ENCODE peak calls at places on chromosomes 1 and 21, in six cellular contexts. R, P, V, D, A and C are unnamed samples. For H3F3A, the result is how much of the 10 kb centered on the place peaks cover.

GRCh38 chr1:181141431-181141910 is 53.0 kb downstream of the IER5 start:
- DNase-seq in R (no peak), P (no peak), V (peak), D (no peak), A (peak), C (peak)

GRCh38 chr1:114956570-114956969 is 73.1 kb upstream of the TSHB start:
- DNase-seq in R (peak), P (peak), V (peak), D (no peak), A (peak), C (no peak)

GRCh38 chr1:109256085-109256484 is 6.7 kb downstream of the CELSR2 start:
- DNase-seq in R (no peak), P (no peak), V (no peak), D (no peak), A (no peak), C (no peak)

GRCh38 chr1:89607888-89608626 is 24.9 kb upstream of the LRRC8C start:
- DNase-seq in R (no peak), P (no peak), V (peak), D (no peak), A (no peak), C (no peak)

GRCh38 chr1:172638885-172639831 is 19.7 kb upstream of the FASLG start:
- DNase-seq in R (no peak), P (no peak), V (peak), D (peak), A (peak), C (peak)

GRCh38 chr21:19692231-19692630 is 1288.6 kb upstream of the TMPRSS15 start:
- DNase-seq in R (peak), P (no peak), V (no peak), D (no peak), A (no peak), C (no peak)

GRCh38 chr1:159991513-159991912 is 37.5 kb upstream of the SLAMF9 start:
- DNase-seq in R (no peak), P (peak), V (peak), D (no peak), A (peak), C (no peak)

GRCh38 chr1:15592285-15592684 is 7.4 kb upstream of the AGMAT start:
- DNase-seq in R (no peak), P (no peak), V (no peak), D (no peak), A (no peak), C (no peak)

GRCh38 chr1:109625176-109625575 is 5.5 kb downstream of the AMPD2 start:
- DNase-seq in R (no peak), P (no peak), V (no peak), D (peak), A (no peak), C (no peak)

GRCh38 chr1:7267493-7267892 is 482.2 kb downstream of the CAMTA1 start:
- DNase-seq in R (no peak), P (no peak), V (peak), D (no peak), A (no peak), C (no peak)

GRCh38 chr1:246067432-246068021 is 439.6 kb downstream of the SMYD3 start:
- DNase-seq in R (no peak), P (no peak), V (peak), D (no peak), A (no peak), C (no peak)

GRCh38 chr1:164801791-164802572 is 243.0 kb downstream of the PBX1 start:
- DNase-seq in R (peak), P (no peak), V (no peak), D (no peak), A (no peak), C (no peak)

GRCh38 chr1:111505641-111506119 is 2.2 kb upstream of the ADORA3 start:
- DNase-seq in R (no peak), P (no peak), V (no peak), D (no peak), A (no peak), C (no peak)

GRCh38 chr1:165056914-165057313 is 299.6 kb downstream of the LMX1A start:
- DNase-seq in R (no peak), P (no peak), V (no peak), D (no peak), A (no peak), C (no peak)

GRCh38 chr21:25938673-25939395 is 204.1 kb downstream of the GABPA start:
- DNase-seq in R (no peak), P (no peak), V (no peak), D (no peak), A (no peak), C (no peak)

GRCh38 chr1:8381618-8382017 is 63.7 kb downstream of the SLC45A1 start:
- DNase-seq in R (no peak), P (no peak), V (no peak), D (no peak), A (no peak), C (no peak)

GRCh38 chr1:94856868-94857267 is 36.7 kb downstream of the SLC44A3 start:
- DNase-seq in R (no peak), P (no peak), V (no peak), D (no peak), A (no peak), C (no peak)

GRCh38 chr1:27316860-27317259 is 5.1 kb upstream of the TMEM222 start:
- DNase-seq in R (no peak), P (no peak), V (no peak), D (no peak), A (peak), C (no peak)

GRCh38 chr1:46496505-46496904 is 6.9 kb downstream of the DMBX1 start:
- DNase-seq in R (no peak), P (no peak), V (no peak), D (no peak), A (no peak), C (no peak)

GRCh38 chr21:46411691-46412090 is 47.0 kb upstream of the DIP2A start:
- DNase-seq in R (no peak), P (no peak), V (no peak), D (no peak), A (no peak), C (no peak)

GRCh38 chr1:32774950-32775634 is 42.1 kb downstream of the YARS1 start:
- DNase-seq in R (no peak), P (no peak), V (peak), D (peak), A (peak), C (peak)

GRCh38 chr1:15993666-15994065 is 10.4 kb upstream of the SRARP start:
- DNase-seq in R (no peak), P (no peak), V (no peak), D (no peak), A (no peak), C (no peak)

DNA sequence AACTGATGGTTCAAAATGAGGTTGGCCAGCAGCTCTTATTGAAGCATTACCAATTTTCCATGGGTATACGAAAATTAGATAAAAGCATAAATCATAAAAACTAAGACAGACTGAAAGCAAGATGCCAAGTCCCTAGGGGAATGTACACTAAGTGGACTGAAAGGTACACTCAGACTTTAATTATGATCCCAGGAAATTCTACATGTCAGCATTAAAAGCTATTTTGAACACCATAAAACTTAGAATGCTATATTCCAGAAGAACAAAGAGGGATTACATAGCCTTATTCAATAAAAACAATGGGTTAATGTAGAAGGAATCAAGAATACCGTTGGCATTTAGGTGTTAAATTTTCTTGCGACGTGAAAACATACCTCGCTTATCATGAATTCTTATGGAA is 558.5 kb downstream of the LRRIQ3 start:
- DNase-seq in R (no peak), P (no peak), V (no peak), D (no peak), A (no peak), C (no peak)
- H3K4me2 ChIP-seq in R (no peak), P (no peak), V (no peak), D (no peak), A (no peak), C (no peak)

DNA sequence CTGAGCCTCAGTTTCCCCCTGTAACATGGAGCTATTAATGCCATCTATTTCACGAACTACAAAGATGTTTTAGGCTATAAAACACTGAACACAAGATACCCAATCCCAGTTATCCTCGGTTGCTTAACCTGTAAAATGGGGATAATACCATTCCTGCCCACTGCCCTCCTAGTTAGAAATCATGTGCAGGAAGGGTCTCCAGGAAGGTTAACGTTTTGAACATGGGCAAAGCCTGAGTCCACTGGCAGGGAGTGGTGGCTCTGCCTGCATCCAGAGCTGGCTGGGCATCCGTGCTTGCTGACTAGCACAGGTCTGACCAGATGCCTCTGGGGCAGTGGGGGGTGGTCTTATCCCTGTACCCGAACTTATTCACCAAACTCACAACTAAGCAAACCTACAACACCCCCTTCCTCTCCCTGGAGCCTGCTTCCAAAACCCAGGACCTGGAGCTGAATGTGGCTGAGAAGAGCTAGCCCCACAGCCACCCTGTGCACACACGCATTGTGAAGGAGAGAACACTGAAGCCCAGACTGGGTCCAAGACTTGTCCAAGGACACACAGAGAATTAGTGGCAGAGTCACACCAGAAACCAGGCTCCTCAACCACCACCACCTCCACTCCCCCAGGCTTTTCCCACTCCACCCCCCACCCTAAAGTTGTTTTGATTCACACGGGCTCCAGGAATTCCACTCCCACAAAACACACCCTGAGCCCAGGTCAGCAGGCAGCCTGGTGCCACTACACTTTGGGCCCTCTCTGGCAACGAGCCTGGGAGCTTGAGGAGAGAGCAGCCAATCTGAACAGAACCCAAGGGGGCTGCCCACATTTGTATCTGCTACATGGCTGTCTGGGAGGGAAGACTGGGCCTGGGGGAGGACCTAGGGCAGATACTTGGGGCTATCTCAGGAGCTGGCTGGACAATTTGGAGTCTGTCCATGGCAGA is 1.6 kb downstream of the E2F2 start:
- DNase-seq in R (no peak), P (no peak), V (no peak), D (peak), A (peak), C (no peak)
- H3K4me3 ChIP-seq in R (peak), P (peak), V (no peak), D (peak), A (peak), C (peak)

DNA sequence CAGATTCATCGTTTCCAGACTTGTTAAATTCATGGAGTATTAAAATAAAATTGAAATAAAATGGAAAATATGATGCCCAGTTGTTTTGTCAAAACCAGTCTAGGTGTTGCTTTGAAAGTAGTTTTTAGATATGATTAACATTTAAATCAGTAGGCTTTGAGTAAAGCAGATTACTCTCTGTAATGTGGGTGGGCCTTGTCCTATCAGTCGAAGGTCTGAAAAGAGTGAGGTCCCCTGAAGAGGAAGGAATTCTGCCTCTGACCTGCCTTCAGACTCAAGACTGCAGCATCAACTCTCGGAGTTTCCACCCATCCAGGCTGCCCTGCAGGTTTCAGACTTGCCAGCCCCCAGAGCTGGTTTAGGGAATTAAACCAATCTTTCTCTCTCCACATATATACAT is 36.2 kb downstream of the C21orf91 start:
- DNase-seq in R (no peak), P (no peak), V (no peak), D (no peak), A (no peak), C (no peak)
- H3F3A ChIP-seq in R (under half), P (under half), V (under half), D (under half), A (under half), C (under half)

GRCh38 chr1:67630438-67631045 is 54.5 kb upstream of the GADD45A start:
- DNase-seq in R (no peak), P (no peak), V (no peak), D (no peak), A (peak), C (peak)

GRCh38 chr1:67632356-67632755 is 52.6 kb upstream of the GADD45A start:
- DNase-seq in R (no peak), P (no peak), V (no peak), D (no peak), A (no peak), C (no peak)

GRCh38 chr1:67635055-67635809 is 49.8 kb upstream of the GADD45A start:
- DNase-seq in R (no peak), P (no peak), V (no peak), D (no peak), A (no peak), C (peak)

GRCh38 chr1:67632811-67633478 is 52.1 kb upstream of the GADD45A start:
- DNase-seq in R (no peak), P (no peak), V (no peak), D (peak), A (no peak), C (peak)

GRCh38 chr1:67634396-67634935 is 50.5 kb upstream of the GADD45A start:
- DNase-seq in R (no peak), P (no peak), V (no peak), D (no peak), A (no peak), C (no peak)
- H3K4me2 ChIP-seq in R (no peak), P (no peak), V (no peak), D (no peak), A (no peak), C (no peak)

GRCh38 chr21:28986677-28987076 is 6.0 kb downstream of the LTN1 start:
- DNase-seq in R (no peak), P (no peak), V (no peak), D (no peak), A (no peak), C (no peak)
- H3K4me3 ChIP-seq in R (no peak), P (no peak), V (no peak), D (no peak), A (no peak), C (no peak)

DNA sequence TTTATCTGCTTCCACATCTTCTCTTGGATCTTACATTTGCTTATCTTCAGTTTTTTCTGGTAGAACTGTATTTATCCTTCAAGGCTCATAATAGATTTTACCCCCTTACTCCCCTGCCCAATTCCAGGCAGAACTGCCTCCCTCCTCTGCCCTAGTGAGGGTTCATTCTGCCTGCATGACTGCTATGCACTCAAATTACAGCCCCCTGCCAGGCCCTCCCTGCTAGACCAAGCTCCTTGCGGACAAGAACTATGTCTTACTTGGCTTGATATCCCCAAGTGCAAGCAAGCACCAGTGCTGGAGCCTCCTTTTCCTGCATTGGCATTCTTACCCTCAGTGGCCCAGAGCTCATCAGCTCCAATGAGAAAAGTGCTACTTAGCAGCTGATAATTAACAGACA is 18.1 kb downstream of the MAPKAPK2 start:
- DNase-seq in R (peak), P (peak), V (no peak), D (no peak), A (no peak), C (no peak)
- H3F3A ChIP-seq in R (under half), P (under half), V (under half), D (under half), A (under half), C (under half)